ENCODE peak calls at places on chromosome 16, in eight cellular contexts. One of them, this sample, is unnamed.

GRCh38 chr16:48536600-48537200 is 73.3 kb downstream of the N4BP1 start:
- DNase-seq in H9: no peak
- DNase-seq in bronchial epithelial cell: peak
- DNase-seq in coronary artery: no peak
- DNase-seq in dorsolateral prefrontal cortex: no peak
- DNase-seq in uterus: no peak
- DNase-seq in brain microvascular endothelial cell: no peak
- DNase-seq in AG04449: no peak
- DNase-seq in this sample: no peak

GRCh38 chr16:23257682-23258081 is 44.4 kb upstream of the SCNN1B start:
- DNase-seq in brain microvascular endothelial cell: no peak
- DNase-seq in AG04449: no peak
- DNase-seq in coronary artery: no peak
- DNase-seq in dorsolateral prefrontal cortex: no peak
- DNase-seq in bronchial epithelial cell: peak
- DNase-seq in H9: no peak
- DNase-seq in uterus: no peak
- DNase-seq in this sample: no peak

GRCh38 chr16:12318661-12319463 is 342.3 kb downstream of the SNX29 start:
- DNase-seq in uterus: no peak
- DNase-seq in brain microvascular endothelial cell: no peak
- DNase-seq in bronchial epithelial cell: no peak
- DNase-seq in coronary artery: no peak
- DNase-seq in dorsolateral prefrontal cortex: no peak
- DNase-seq in H9: no peak
- DNase-seq in AG04449: no peak
- DNase-seq in this sample: no peak

GRCh38 chr16:1505073-1505844 is 12.1 kb downstream of the TELO2 start:
- DNase-seq in dorsolateral prefrontal cortex: no peak
- DNase-seq in uterus: no peak
- DNase-seq in bronchial epithelial cell: no peak
- DNase-seq in AG04449: no peak
- DNase-seq in coronary artery: no peak
- DNase-seq in brain microvascular endothelial cell: no peak
- DNase-seq in H9: no peak
- DNase-seq in this sample: no peak

GRCh38 chr16:67723151-67723915 is 4.2 kb upstream of the GFOD2 start:
- DNase-seq in coronary artery: peak
- DNase-seq in H9: no peak
- DNase-seq in brain microvascular endothelial cell: peak
- DNase-seq in AG04449: peak
- DNase-seq in dorsolateral prefrontal cortex: no peak
- DNase-seq in bronchial epithelial cell: peak
- DNase-seq in uterus: no peak
- DNase-seq in this sample: no peak

GRCh38 chr16:31532120-31532519 is 4.4 kb downstream of the AHSP start:
- DNase-seq in brain microvascular endothelial cell: no peak
- DNase-seq in uterus: no peak
- DNase-seq in coronary artery: no peak
- DNase-seq in AG04449: no peak
- DNase-seq in bronchial epithelial cell: no peak
- DNase-seq in H9: no peak
- DNase-seq in dorsolateral prefrontal cortex: no peak
- DNase-seq in this sample: no peak

GRCh38 chr16:57795431-57795878 is 6.8 kb downstream of the KIFC3 start:
- DNase-seq in AG04449: no peak
- DNase-seq in H9: peak
- DNase-seq in bronchial epithelial cell: peak
- DNase-seq in coronary artery: no peak
- DNase-seq in brain microvascular endothelial cell: no peak
- DNase-seq in uterus: no peak
- DNase-seq in dorsolateral prefrontal cortex: no peak
- DNase-seq in this sample: no peak

GRCh38 chr16:80806957-80807356 is 2.6 kb upstream of the CDYL2 start:
- DNase-seq in uterus: no peak
- DNase-seq in coronary artery: no peak
- DNase-seq in dorsolateral prefrontal cortex: no peak
- DNase-seq in bronchial epithelial cell: peak
- DNase-seq in brain microvascular endothelial cell: peak
- DNase-seq in H9: no peak
- DNase-seq in AG04449: peak
- DNase-seq in this sample: no peak

GRCh38 chr16:2990891-2991290 is 10.6 kb upstream of the PKMYT1 start:
- DNase-seq in brain microvascular endothelial cell: no peak
- DNase-seq in bronchial epithelial cell: no peak
- DNase-seq in AG04449: no peak
- DNase-seq in dorsolateral prefrontal cortex: no peak
- DNase-seq in uterus: no peak
- DNase-seq in coronary artery: no peak
- DNase-seq in H9: no peak
- DNase-seq in this sample: no peak

GRCh38 chr16:12262454-12263180 is 286.1 kb downstream of the SNX29 start:
- DNase-seq in uterus: no peak
- DNase-seq in dorsolateral prefrontal cortex: no peak
- DNase-seq in AG04449: no peak
- DNase-seq in coronary artery: no peak
- DNase-seq in bronchial epithelial cell: no peak
- DNase-seq in H9: no peak
- DNase-seq in brain microvascular endothelial cell: no peak
- DNase-seq in this sample: no peak

GRCh38 chr16:138049-138417 is 440 bp downstream of the NPRL3 start:
- DNase-seq in coronary artery: no peak
- DNase-seq in dorsolateral prefrontal cortex: no peak
- DNase-seq in H9: peak
- DNase-seq in bronchial epithelial cell: no peak
- DNase-seq in AG04449: no peak
- DNase-seq in brain microvascular endothelial cell: peak
- DNase-seq in uterus: peak
- DNase-seq in this sample: peak

GRCh38 chr16:88885693-88886253 is 19.3 kb upstream of the PABPN1L start:
- DNase-seq in AG04449: no peak
- DNase-seq in brain microvascular endothelial cell: no peak
- DNase-seq in H9: no peak
- DNase-seq in coronary artery: no peak
- DNase-seq in uterus: no peak
- DNase-seq in bronchial epithelial cell: no peak
- DNase-seq in dorsolateral prefrontal cortex: no peak
- DNase-seq in this sample: no peak

GRCh38 chr16:82792704-82793103 is 165.9 kb downstream of the CDH13 start:
- DNase-seq in dorsolateral prefrontal cortex: no peak
- DNase-seq in H9: no peak
- DNase-seq in AG04449: no peak
- DNase-seq in bronchial epithelial cell: no peak
- DNase-seq in coronary artery: no peak
- DNase-seq in brain microvascular endothelial cell: no peak
- DNase-seq in uterus: no peak
- DNase-seq in this sample: no peak

GRCh38 chr16:17556276-17557052 is 85.7 kb upstream of the XYLT1 start:
- DNase-seq in bronchial epithelial cell: peak
- DNase-seq in brain microvascular endothelial cell: peak
- DNase-seq in H9: peak
- DNase-seq in dorsolateral prefrontal cortex: no peak
- DNase-seq in AG04449: no peak
- DNase-seq in uterus: no peak
- DNase-seq in coronary artery: no peak
- DNase-seq in this sample: no peak

GRCh38 chr16:17552351-17552750 is 81.6 kb upstream of the XYLT1 start:
- DNase-seq in brain microvascular endothelial cell: no peak
- DNase-seq in H9: no peak
- DNase-seq in coronary artery: no peak
- DNase-seq in dorsolateral prefrontal cortex: no peak
- DNase-seq in uterus: no peak
- DNase-seq in AG04449: no peak
- DNase-seq in bronchial epithelial cell: peak
- DNase-seq in this sample: no peak

GRCh38 chr16:17557480-17557879 is 86.7 kb upstream of the XYLT1 start:
- DNase-seq in H9: no peak
- DNase-seq in dorsolateral prefrontal cortex: no peak
- DNase-seq in coronary artery: no peak
- DNase-seq in AG04449: no peak
- DNase-seq in uterus: no peak
- DNase-seq in brain microvascular endothelial cell: no peak
- DNase-seq in bronchial epithelial cell: no peak
- DNase-seq in this sample: no peak

GRCh38 chr16:17560548-17560947 is 89.8 kb upstream of the XYLT1 start:
- DNase-seq in dorsolateral prefrontal cortex: no peak
- DNase-seq in AG04449: no peak
- DNase-seq in brain microvascular endothelial cell: no peak
- DNase-seq in H9: no peak
- DNase-seq in bronchial epithelial cell: no peak
- DNase-seq in uterus: no peak
- DNase-seq in coronary artery: no peak
- DNase-seq in this sample: no peak

DNA sequence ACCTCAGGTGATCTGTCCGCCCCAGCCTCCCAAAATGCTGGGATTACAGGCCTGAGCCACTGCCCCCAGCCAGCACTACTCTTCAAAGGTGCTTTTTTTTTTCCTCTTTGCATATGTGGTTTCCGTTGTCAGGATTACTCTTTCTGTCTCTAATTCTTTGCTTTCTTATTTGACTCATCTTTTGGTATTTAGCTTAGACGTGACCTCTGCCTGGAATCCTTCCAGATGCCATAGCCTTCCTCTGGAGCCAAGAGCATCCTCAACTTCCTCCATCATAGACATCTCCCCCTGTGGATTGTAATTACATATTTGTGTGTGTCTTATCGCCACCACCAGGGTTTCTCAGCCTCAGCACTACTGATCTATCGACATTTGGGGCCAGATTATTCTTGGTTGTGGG is 84.4 kb upstream of the XYLT1 start:
- DNase-seq in coronary artery: no peak
- DNase-seq in AG04449: peak
- DNase-seq in H9: no peak
- DNase-seq in bronchial epithelial cell: no peak
- DNase-seq in uterus: no peak
- DNase-seq in brain microvascular endothelial cell: peak
- DNase-seq in dorsolateral prefrontal cortex: no peak
- DNase-seq in this sample: no peak
- TF ChIP-seq CTCF in coronary artery: no peak
- TF ChIP-seq CTCF in AG04449: peak
- TF ChIP-seq CTCF in H9: no peak
- TF ChIP-seq CTCF in bronchial epithelial cell: no peak
- TF ChIP-seq CTCF in uterus: no peak
- TF ChIP-seq CTCF in brain microvascular endothelial cell: peak
- TF ChIP-seq CTCF in dorsolateral prefrontal cortex: no peak
- TF ChIP-seq CTCF in this sample: no peak

GRCh38 chr16:68737046-68737729 is at the start of gene CDH1:
- DNase-seq in brain microvascular endothelial cell: no peak
- DNase-seq in dorsolateral prefrontal cortex: no peak
- DNase-seq in coronary artery: no peak
- DNase-seq in uterus: no peak
- DNase-seq in bronchial epithelial cell: peak
- DNase-seq in H9: peak
- DNase-seq in AG04449: no peak
- DNase-seq in this sample: peak

GRCh38 chr16:68740628-68741346 is 3.7 kb downstream of the CDH1 start:
- DNase-seq in bronchial epithelial cell: no peak
- DNase-seq in AG04449: no peak
- DNase-seq in uterus: no peak
- DNase-seq in dorsolateral prefrontal cortex: no peak
- DNase-seq in H9: no peak
- DNase-seq in coronary artery: no peak
- DNase-seq in brain microvascular endothelial cell: no peak
- DNase-seq in this sample: no peak

GRCh38 chr16:68736561-68736960 is 531 bp upstream of the CDH1 start:
- DNase-seq in H9: no peak
- DNase-seq in bronchial epithelial cell: no peak
- DNase-seq in AG04449: no peak
- DNase-seq in brain microvascular endothelial cell: no peak
- DNase-seq in dorsolateral prefrontal cortex: no peak
- DNase-seq in coronary artery: no peak
- DNase-seq in uterus: no peak
- DNase-seq in this sample: no peak

GRCh38 chr16:68739964-68740627 is 3.0 kb downstream of the CDH1 start:
- DNase-seq in brain microvascular endothelial cell: no peak
- DNase-seq in coronary artery: no peak
- DNase-seq in dorsolateral prefrontal cortex: no peak
- DNase-seq in AG04449: no peak
- DNase-seq in H9: no peak
- DNase-seq in uterus: no peak
- DNase-seq in bronchial epithelial cell: peak
- DNase-seq in this sample: no peak

GRCh38 chr16:68737730-68738590 is 868 bp downstream of the CDH1 start:
- DNase-seq in AG04449: no peak
- DNase-seq in dorsolateral prefrontal cortex: no peak
- DNase-seq in uterus: peak
- DNase-seq in H9: no peak
- DNase-seq in coronary artery: no peak
- DNase-seq in bronchial epithelial cell: peak
- DNase-seq in brain microvascular endothelial cell: no peak
- DNase-seq in this sample: no peak
- TF ChIP-seq CTCF in AG04449: no peak
- TF ChIP-seq CTCF in dorsolateral prefrontal cortex: no peak
- TF ChIP-seq CTCF in uterus: no peak
- TF ChIP-seq CTCF in H9: no peak
- TF ChIP-seq CTCF in coronary artery: no peak
- TF ChIP-seq CTCF in bronchial epithelial cell: peak
- TF ChIP-seq CTCF in brain microvascular endothelial cell: no peak
- TF ChIP-seq CTCF in this sample: no peak

GRCh38 chr16:10083301-10083700 is 98.9 kb downstream of the GRIN2A start:
- DNase-seq in AG04449: no peak
- DNase-seq in dorsolateral prefrontal cortex: no peak
- DNase-seq in brain microvascular endothelial cell: no peak
- DNase-seq in H9: no peak
- DNase-seq in bronchial epithelial cell: no peak
- DNase-seq in uterus: no peak
- DNase-seq in coronary artery: peak
- DNase-seq in this sample: no peak
- TF ChIP-seq CTCF in AG04449: no peak
- TF ChIP-seq CTCF in dorsolateral prefrontal cortex: no peak
- TF ChIP-seq CTCF in brain microvascular endothelial cell: no peak
- TF ChIP-seq CTCF in H9: no peak
- TF ChIP-seq CTCF in bronchial epithelial cell: no peak
- TF ChIP-seq CTCF in uterus: no peak
- TF ChIP-seq CTCF in coronary artery: no peak
- TF ChIP-seq CTCF in this sample: no peak

GRCh38 chr16:4519274-4520058 is 19.1 kb downstream of the CDIP1 start:
- DNase-seq in dorsolateral prefrontal cortex: no peak
- DNase-seq in AG04449: no peak
- DNase-seq in H9: no peak
- DNase-seq in coronary artery: no peak
- DNase-seq in bronchial epithelial cell: no peak
- DNase-seq in uterus: no peak
- DNase-seq in brain microvascular endothelial cell: no peak
- DNase-seq in this sample: no peak

GRCh38 chr16:4518281-4518680 is 20.3 kb downstream of the CDIP1 start:
- DNase-seq in uterus: no peak
- DNase-seq in dorsolateral prefrontal cortex: no peak
- DNase-seq in AG04449: no peak
- DNase-seq in brain microvascular endothelial cell: no peak
- DNase-seq in H9: no peak
- DNase-seq in coronary artery: no peak
- DNase-seq in bronchial epithelial cell: no peak
- DNase-seq in this sample: no peak

GRCh38 chr16:4515611-4516233 is 22.9 kb downstream of the CDIP1 start:
- DNase-seq in AG04449: no peak
- DNase-seq in coronary artery: no peak
- DNase-seq in dorsolateral prefrontal cortex: no peak
- DNase-seq in bronchial epithelial cell: no peak
- DNase-seq in H9: no peak
- DNase-seq in uterus: no peak
- DNase-seq in brain microvascular endothelial cell: no peak
- DNase-seq in this sample: no peak

GRCh38 chr16:4520913-4521312 is 17.7 kb downstream of the CDIP1 start:
- DNase-seq in AG04449: no peak
- DNase-seq in H9: no peak
- DNase-seq in uterus: no peak
- DNase-seq in brain microvascular endothelial cell: no peak
- DNase-seq in bronchial epithelial cell: no peak
- DNase-seq in dorsolateral prefrontal cortex: no peak
- DNase-seq in coronary artery: no peak
- DNase-seq in this sample: no peak

GRCh38 chr16:4517812-4518211 is 20.8 kb downstream of the CDIP1 start:
- DNase-seq in uterus: no peak
- DNase-seq in brain microvascular endothelial cell: peak
- DNase-seq in dorsolateral prefrontal cortex: no peak
- DNase-seq in coronary artery: no peak
- DNase-seq in AG04449: no peak
- DNase-seq in bronchial epithelial cell: no peak
- DNase-seq in H9: peak
- DNase-seq in this sample: peak
- TF ChIP-seq CTCF in uterus: peak
- TF ChIP-seq CTCF in brain microvascular endothelial cell: peak
- TF ChIP-seq CTCF in dorsolateral prefrontal cortex: peak
- TF ChIP-seq CTCF in coronary artery: no peak
- TF ChIP-seq CTCF in AG04449: peak
- TF ChIP-seq CTCF in bronchial epithelial cell: peak
- TF ChIP-seq CTCF in H9: peak
- TF ChIP-seq CTCF in this sample: peak

This sample was measured in mesothelial cell of epicardium.